ENCODE peak calls at places on chromosomes 6 and 20, in four cellular contexts. U is adrenal gland, V is upper lobe of right lung, D is PC-3. K is an unnamed sample.

GRCh38 chr6:141540207-141540606 is 592.5 kb upstream of the GJE1 start:
- DNase-seq in V (no peak), D (peak; percentile 91), U (no peak), K (no peak)

GRCh38 chr6:32799168-32799567 is 17.6 kb downstream of the HLA-DOB start:
- DNase-seq in V (no peak), U (no peak), D (no peak), K (no peak)

GRCh38 chr20:45318948-45319347 is 10.8 kb upstream of the MATN4 start:
- DNase-seq in V (peak; percentile 2), U (no peak), D (no peak), K (no peak)

GRCh38 chr20:20666359-20666758 is 46.1 kb downstream of the RALGAPA2 start:
- DNase-seq in U (no peak), V (no peak), D (no peak), K (no peak)

GRCh38 chr6:65416640-65417039 is 290.4 kb downstream of the EYS start:
- DNase-seq in V (no peak), D (no peak), U (no peak), K (no peak)

GRCh38 chr6:38591451-38591850 is 48.3 kb downstream of the BTBD9 start:
- DNase-seq in D (no peak), V (no peak), U (no peak), K (no peak)

GRCh38 chr6:49556429-49556837 is 6.0 kb downstream of the C6orf141 start:
- DNase-seq in V (no peak), D (peak; percentile 91), U (no peak), K (no peak)

GRCh38 chr6:29834564-29835436 is 7.2 kb downstream of the HLA-G start:
- DNase-seq in D (peak; percentile 62), U (peak; percentile 63), V (no peak), K (peak; percentile 18)

GRCh38 chr6:11307226-11307625 is 74.8 kb upstream of the NEDD9 start:
- DNase-seq in U (no peak), D (no peak), V (no peak), K (no peak)

GRCh38 chr6:159973406-159973805 is 4.5 kb downstream of the IGF2R start:
- DNase-seq in U (no peak), D (no peak), V (no peak), K (no peak)

GRCh38 chr6:3163248-3163594 is 5.9 kb upstream of the TUBB2A start:
- DNase-seq in U (no peak), V (no peak), D (no peak), K (no peak)

GRCh38 chr6:42555477-42556457 is 8.1 kb upstream of the UBR2 start:
- DNase-seq in V (no peak), U (no peak), D (peak; percentile 47), K (no peak)

GRCh38 chr20:19519461-19519860 is 238.6 kb upstream of the RIN2 start:
- DNase-seq in V (no peak), D (no peak), U (no peak), K (no peak)

GRCh38 chr6:50966986-50967385 is 148.3 kb downstream of the TFAP2B start:
- DNase-seq in U (no peak), V (no peak), D (no peak), K (no peak)

GRCh38 chr20:9400371-9401025 is 113.9 kb upstream of the LAMP5 start:
- DNase-seq in U (no peak), V (no peak), D (no peak), K (no peak)

GRCh38 chr6:26330835-26331808 is 33.9 kb upstream of the BTN3A2 start:
- DNase-seq in U (no peak), D (peak; percentile 88), V (no peak), K (no peak)

DNA sequence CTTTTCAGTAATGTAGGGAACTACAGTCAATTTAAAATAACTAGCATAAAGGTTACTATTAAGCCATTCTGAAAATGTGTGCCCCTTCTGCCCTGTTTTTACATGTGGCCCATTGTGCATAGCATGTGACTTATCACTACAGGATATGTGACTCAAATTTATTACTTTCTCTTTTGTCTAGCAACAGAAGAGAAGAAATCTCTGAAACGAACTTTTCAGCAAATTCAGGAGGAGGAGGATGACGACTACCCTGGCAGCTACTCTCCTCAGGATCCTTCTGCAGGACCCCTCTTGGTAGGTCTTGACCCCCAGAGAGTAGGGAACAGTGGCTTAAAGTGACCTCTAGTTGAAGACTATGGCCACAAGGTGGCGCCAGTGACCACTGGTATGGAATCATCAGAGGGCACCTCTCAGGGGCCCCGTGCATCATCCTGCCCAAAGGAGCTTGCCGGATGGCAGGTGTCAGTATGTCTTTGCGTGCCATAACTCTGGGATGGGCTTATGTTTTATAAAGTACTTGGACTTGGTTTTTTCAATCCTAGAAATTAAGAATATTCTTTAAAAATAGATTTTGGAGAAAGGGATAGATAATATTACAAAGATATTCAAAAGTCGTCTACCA is 23.9 kb downstream of the RPRD1B start:
- DNase-seq in V (peak; percentile 87), U (peak; percentile 94), D (peak; percentile 90), K (peak; percentile 59)
- H3K27ac ChIP-seq in V (no peak overlapping the region), U (peak overlapping the region; percentile 33), D (peak overlapping the region; percentile 6), K (no peak overlapping the region)

GRCh38 chr6:14709900-14710299 is 536.0 kb upstream of the JARID2 start:
- DNase-seq in U (no peak), D (no peak), V (no peak), K (no peak)
- H3K4me1 ChIP-seq in U (no peaks in the 10 kb centered on the region), D (peaks cover 80% of the 10 kb centered on the region), V (peaks cover 7% of the 10 kb centered on the region), K (peaks cover 9% of the 10 kb centered on the region)

GRCh38 chr6:31355540-31355988 is 1.4 kb downstream of the HLA-B start:
- DNase-seq in U (no peak), V (no peak), D (no peak), K (no peak)

GRCh38 chr6:31354788-31355539 is 2.0 kb downstream of the HLA-B start:
- DNase-seq in V (no peak), D (no peak), U (no peak), K (no peak)

GRCh38 chr6:31358302-31358701 is 1.3 kb upstream of the HLA-B start:
- DNase-seq in D (no peak), V (no peak), U (no peak), K (no peak)

GRCh38 chr6:31356216-31356945 is 598 bp downstream of the HLA-B start:
- DNase-seq in V (peak; percentile 77), U (peak; percentile 77), D (peak; percentile 9), K (no peak)

DNA sequence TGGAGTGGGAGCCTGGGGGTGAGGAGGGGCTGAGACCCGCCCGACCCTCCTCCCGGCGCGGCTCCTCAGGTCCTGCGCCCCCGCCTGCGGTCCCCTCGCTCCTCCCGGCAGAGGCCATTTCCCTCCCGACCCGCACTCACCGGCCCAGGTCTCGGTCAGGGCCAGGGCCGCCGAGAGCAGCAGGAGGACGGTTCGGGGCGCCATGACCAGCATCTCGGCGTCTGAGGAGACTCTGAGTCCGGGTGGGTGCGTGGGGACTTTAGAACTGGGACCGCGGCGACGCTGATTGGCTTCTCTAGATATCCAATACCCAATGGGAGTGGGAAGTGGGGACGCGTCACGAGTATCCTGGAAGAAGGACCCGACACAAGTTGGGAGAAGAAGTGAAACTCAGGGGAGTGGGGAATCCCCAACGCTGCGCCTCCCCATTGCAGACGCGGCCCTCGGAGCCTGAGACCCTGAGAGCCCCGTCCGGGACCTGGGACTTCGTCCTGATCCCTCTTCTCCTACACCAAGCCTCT is at the start of gene HLA-B:
- DNase-seq in V (peak; percentile 82), U (peak; percentile 94), D (peak; percentile 62), K (peak; percentile 52)
- H3K27ac ChIP-seq in V (peak within 1 kb of the TSS; percentile 72), U (peak within 1 kb of the TSS; percentile 77), D (no peak within 1 kb of the TSS), K (peak within 1 kb of the TSS; percentile 72)

GRCh38 chr6:134315189-134315588 is 2.7 kb downstream of the SGK1 start:
- DNase-seq in U (no peak), V (no peak), D (no peak), K (no peak)

GRCh38 chr6:134318396-134319281 is 727 bp upstream of the SGK1 start:
- DNase-seq in U (no peak), D (no peak), V (no peak), K (no peak)

GRCh38 chr6:134315974-134316391 is 1.9 kb downstream of the SGK1 start:
- DNase-seq in U (no peak), V (no peak), D (no peak), K (no peak)

GRCh38 chr6:134317471-134318131 is at the start of gene SGK1:
- DNase-seq in V (no peak), U (peak; percentile 67), D (peak; percentile 17), K (peak; percentile 18)

GRCh38 chr6:134316733-134317431 is 1.0 kb downstream of the SGK1 start:
- DNase-seq in D (no peak), V (no peak), U (no peak), K (no peak)
- H3K4me1 ChIP-seq in D (peaks cover 6% of the 10 kb centered on the region), V (no peaks in the 10 kb centered on the region), U (peaks cover 21% of the 10 kb centered on the region), K (peaks cover 4% of the 10 kb centered on the region)

GRCh38 chr6:1145756-1146218 is 166.1 kb upstream of the FOXQ1 start:
- DNase-seq in D (no peak), V (no peak), U (no peak), K (no peak)
- H3K27ac ChIP-seq in D (no peak overlapping the region), V (no peak overlapping the region), U (no peak overlapping the region), K (no peak overlapping the region)

GRCh38 chr20:5654557-5654956 is 95.6 kb upstream of the SHLD1 start:
- DNase-seq in U (no peak), D (peak; percentile 99), V (no peak), K (no peak)
- H3K4me1 ChIP-seq in U (peaks cover 29% of the 10 kb centered on the region), D (peaks cover 62% of the 10 kb centered on the region), V (peaks cover 30% of the 10 kb centered on the region), K (peaks cover 22% of the 10 kb centered on the region)

GRCh38 chr6:52548999-52549398 is 27.9 kb downstream of the TRAM2 start:
- DNase-seq in D (no peak), V (no peak), U (no peak), K (no peak)
- H3K27ac ChIP-seq in D (no peak overlapping the region), V (no peak overlapping the region), U (no peak overlapping the region), K (no peak overlapping the region)

DNA sequence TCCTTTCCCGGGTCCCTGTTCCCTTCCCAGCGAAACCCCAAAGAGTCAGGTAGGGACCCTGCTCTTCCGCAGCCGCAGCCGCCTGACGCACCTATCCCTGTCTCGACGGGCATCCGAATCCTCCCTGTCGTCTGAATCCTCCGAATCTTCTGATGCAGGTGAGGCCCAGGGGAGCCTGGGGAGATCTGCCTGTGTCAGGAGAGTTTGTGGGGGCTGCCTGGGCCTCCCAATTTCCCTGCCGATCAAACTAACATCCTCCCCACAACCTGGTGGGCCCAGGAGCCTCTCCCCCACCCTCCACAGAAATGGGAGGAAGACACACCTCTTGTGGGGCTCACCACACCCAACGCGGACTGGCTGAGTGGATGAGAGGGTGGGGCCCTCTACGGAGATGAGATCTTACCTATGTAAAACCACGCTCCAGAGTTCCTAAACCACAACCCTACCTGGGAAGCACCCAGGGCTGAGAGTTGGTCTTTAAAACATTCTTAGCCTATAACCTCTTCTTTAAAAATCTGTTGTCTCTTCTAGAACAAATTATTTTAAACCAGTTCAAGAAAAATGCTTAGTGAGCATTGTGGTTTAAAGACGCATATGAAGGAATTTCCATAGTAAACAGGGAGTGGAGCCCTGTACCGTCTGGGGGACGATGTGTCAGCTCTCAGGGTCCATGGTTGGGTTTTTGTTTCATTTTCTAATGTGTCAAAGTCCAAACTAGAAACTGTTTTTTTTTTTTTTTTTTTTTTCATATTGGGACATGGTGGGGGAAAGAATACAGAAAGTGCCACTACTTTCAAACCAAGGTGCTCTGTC is 1.7 kb downstream of the CDC25B start:
- DNase-seq in D (peak; percentile 60), V (no peak), U (no peak), K (no peak)
- H3K4me1 ChIP-seq in D (peaks cover 26% of the 10 kb centered on the region), V (peaks cover 62% of the 10 kb centered on the region), U (peaks cover 28% of the 10 kb centered on the region), K (no peaks in the 10 kb centered on the region)

K was measured in gastrocnemius medialis.